ENCODE peak calls at places on chromosomes 13 and 19, in six cellular contexts. One of them, this sample, is unnamed.

GRCh38 chr19:33445752-33446070 is 72.2 kb downstream of the CEBPG start:
- DNase-seq in stomach: no peak
- DNase-seq in transverse colon: no peak
- DNase-seq in ovary: no peak
- DNase-seq in suprapubic skin: peak
- DNase-seq in A549: no peak
- DNase-seq in this sample: no peak

GRCh38 chr13:48038763-48039162 is 1.2 kb downstream of the NUDT15 start:
- DNase-seq in ovary: no peak
- DNase-seq in transverse colon: no peak
- DNase-seq in stomach: no peak
- DNase-seq in A549: no peak
- DNase-seq in suprapubic skin: no peak
- DNase-seq in this sample: no peak

GRCh38 chr13:97018029-97018819 is 23.9 kb upstream of the OXGR1 start:
- DNase-seq in suprapubic skin: no peak
- DNase-seq in A549: no peak
- DNase-seq in ovary: peak
- DNase-seq in transverse colon: peak
- DNase-seq in stomach: no peak
- DNase-seq in this sample: no peak

GRCh38 chr13:101452519-101453485 is at the start of gene ITGBL1:
- DNase-seq in ovary: no peak
- DNase-seq in transverse colon: no peak
- DNase-seq in stomach: no peak
- DNase-seq in A549: no peak
- DNase-seq in suprapubic skin: peak
- DNase-seq in this sample: peak

GRCh38 chr19:50512112-50512998 is 1.4 kb downstream of the ASPDH start:
- DNase-seq in ovary: no peak
- DNase-seq in A549: no peak
- DNase-seq in transverse colon: no peak
- DNase-seq in stomach: no peak
- DNase-seq in suprapubic skin: peak
- DNase-seq in this sample: peak

GRCh38 chr19:29866011-29866410 is 54.2 kb downstream of the CCNE1 start:
- DNase-seq in A549: no peak
- DNase-seq in ovary: no peak
- DNase-seq in stomach: no peak
- DNase-seq in suprapubic skin: no peak
- DNase-seq in transverse colon: no peak
- DNase-seq in this sample: no peak

GRCh38 chr19:51098366-51099069 is 9.7 kb downstream of the CTU1 start:
- DNase-seq in stomach: no peak
- DNase-seq in ovary: peak
- DNase-seq in transverse colon: peak
- DNase-seq in A549: no peak
- DNase-seq in suprapubic skin: no peak
- DNase-seq in this sample: peak

GRCh38 chr19:15248106-15248505 is 15.9 kb upstream of the EPHX3 start:
- DNase-seq in transverse colon: no peak
- DNase-seq in stomach: no peak
- DNase-seq in ovary: no peak
- DNase-seq in A549: no peak
- DNase-seq in suprapubic skin: no peak
- DNase-seq in this sample: no peak

GRCh38 chr19:29299416-29300380 is 86.7 kb upstream of the UQCRFS1 start:
- DNase-seq in suprapubic skin: no peak
- DNase-seq in A549: no peak
- DNase-seq in transverse colon: no peak
- DNase-seq in ovary: no peak
- DNase-seq in stomach: no peak
- DNase-seq in this sample: peak

GRCh38 chr19:6272913-6273600 is 6.7 kb downstream of the MLLT1 start:
- DNase-seq in ovary: no peak
- DNase-seq in transverse colon: no peak
- DNase-seq in suprapubic skin: no peak
- DNase-seq in stomach: no peak
- DNase-seq in A549: no peak
- DNase-seq in this sample: no peak

GRCh38 chr19:54518844-54519243 is 16.2 kb downstream of the LAIR2 start:
- DNase-seq in stomach: no peak
- DNase-seq in suprapubic skin: no peak
- DNase-seq in transverse colon: no peak
- DNase-seq in A549: no peak
- DNase-seq in ovary: no peak
- DNase-seq in this sample: no peak

GRCh38 chr19:50679177-50680125 is 30.2 kb downstream of the C19orf81 start:
- DNase-seq in suprapubic skin: peak
- DNase-seq in ovary: peak
- DNase-seq in transverse colon: peak
- DNase-seq in A549: peak
- DNase-seq in stomach: peak
- DNase-seq in this sample: peak

GRCh38 chr19:56091066-56091490 is 30.0 kb downstream of the ZNF787 start:
- DNase-seq in suprapubic skin: peak
- DNase-seq in ovary: no peak
- DNase-seq in stomach: no peak
- DNase-seq in transverse colon: no peak
- DNase-seq in A549: no peak
- DNase-seq in this sample: no peak

GRCh38 chr13:38618336-38618735 is 68.5 kb upstream of the FREM2 start:
- DNase-seq in stomach: no peak
- DNase-seq in A549: no peak
- DNase-seq in transverse colon: no peak
- DNase-seq in suprapubic skin: no peak
- DNase-seq in ovary: no peak
- DNase-seq in this sample: no peak

GRCh38 chr13:58869566-58869965 is 1238.0 kb downstream of the PCDH17 start:
- DNase-seq in stomach: no peak
- DNase-seq in A549: no peak
- DNase-seq in suprapubic skin: no peak
- DNase-seq in ovary: no peak
- DNase-seq in transverse colon: no peak
- DNase-seq in this sample: no peak

GRCh38 chr13:97174638-97175037 is 47.5 kb upstream of the MBNL2 start:
- DNase-seq in stomach: no peak
- DNase-seq in transverse colon: no peak
- DNase-seq in ovary: no peak
- DNase-seq in A549: no peak
- DNase-seq in suprapubic skin: no peak
- DNase-seq in this sample: no peak

GRCh38 chr13:58324130-58324529 is 692.6 kb downstream of the PCDH17 start:
- DNase-seq in transverse colon: no peak
- DNase-seq in A549: no peak
- DNase-seq in stomach: no peak
- DNase-seq in ovary: no peak
- DNase-seq in suprapubic skin: no peak
- DNase-seq in this sample: no peak

GRCh38 chr19:49758292-49758691 is 4.8 kb downstream of the TSKS start:
- DNase-seq in stomach: no peak
- DNase-seq in transverse colon: no peak
- DNase-seq in A549: peak
- DNase-seq in suprapubic skin: no peak
- DNase-seq in ovary: peak
- DNase-seq in this sample: no peak

GRCh38 chr13:106916329-106916728 is 348.4 kb upstream of the ARGLU1 start:
- DNase-seq in A549: no peak
- DNase-seq in stomach: no peak
- DNase-seq in ovary: no peak
- DNase-seq in transverse colon: no peak
- DNase-seq in suprapubic skin: no peak
- DNase-seq in this sample: no peak

GRCh38 chr19:48368942-48369341 is 4.8 kb downstream of the SYNGR4 start:
- DNase-seq in A549: no peak
- DNase-seq in ovary: no peak
- DNase-seq in transverse colon: peak
- DNase-seq in stomach: no peak
- DNase-seq in suprapubic skin: no peak
- DNase-seq in this sample: no peak

GRCh38 chr13:51134763-51135365 is 23.8 kb upstream of the C13orf42 start:
- DNase-seq in suprapubic skin: no peak
- DNase-seq in stomach: no peak
- DNase-seq in ovary: no peak
- DNase-seq in A549: no peak
- DNase-seq in transverse colon: no peak
- DNase-seq in this sample: no peak

GRCh38 chr13:32039488-32040013 is 8.0 kb downstream of the FRY start:
- DNase-seq in suprapubic skin: no peak
- DNase-seq in stomach: no peak
- DNase-seq in transverse colon: no peak
- DNase-seq in A549: no peak
- DNase-seq in ovary: no peak
- DNase-seq in this sample: no peak

GRCh38 chr19:12205296-12205695 is 42.4 kb downstream of the ZNF136 start:
- DNase-seq in A549: no peak
- DNase-seq in ovary: no peak
- DNase-seq in stomach: no peak
- DNase-seq in suprapubic skin: no peak
- DNase-seq in transverse colon: no peak
- DNase-seq in this sample: no peak

GRCh38 chr13:34826432-34826831 is 115.6 kb upstream of the NBEA start:
- DNase-seq in suprapubic skin: no peak
- DNase-seq in A549: no peak
- DNase-seq in transverse colon: no peak
- DNase-seq in ovary: no peak
- DNase-seq in stomach: no peak
- DNase-seq in this sample: no peak

GRCh38 chr19:1133471-1133929 is 29.7 kb downstream of the GPX4 start:
- DNase-seq in suprapubic skin: no peak
- DNase-seq in transverse colon: peak
- DNase-seq in ovary: no peak
- DNase-seq in A549: peak
- DNase-seq in stomach: peak
- DNase-seq in this sample: peak

GRCh38 chr13:69951412-69951811 is 156.2 kb upstream of the ATXN8OS start:
- DNase-seq in suprapubic skin: no peak
- DNase-seq in stomach: no peak
- DNase-seq in ovary: no peak
- DNase-seq in transverse colon: no peak
- DNase-seq in A549: no peak
- DNase-seq in this sample: no peak

GRCh38 chr13:50393641-50394040 is 378.4 kb downstream of the KCNRG start:
- DNase-seq in suprapubic skin: no peak
- DNase-seq in transverse colon: no peak
- DNase-seq in A549: no peak
- DNase-seq in ovary: no peak
- DNase-seq in stomach: no peak
- DNase-seq in this sample: no peak

GRCh38 chr19:55537741-55538111 is 793 bp upstream of the SBK2 start:
- DNase-seq in transverse colon: no peak
- DNase-seq in ovary: no peak
- DNase-seq in suprapubic skin: no peak
- DNase-seq in stomach: no peak
- DNase-seq in A549: no peak
- DNase-seq in this sample: no peak

GRCh38 chr13:111664696-111665095 is 344.3 kb downstream of the TEX29 start:
- DNase-seq in transverse colon: no peak
- DNase-seq in suprapubic skin: no peak
- DNase-seq in stomach: no peak
- DNase-seq in A549: no peak
- DNase-seq in ovary: peak
- DNase-seq in this sample: no peak

DNA sequence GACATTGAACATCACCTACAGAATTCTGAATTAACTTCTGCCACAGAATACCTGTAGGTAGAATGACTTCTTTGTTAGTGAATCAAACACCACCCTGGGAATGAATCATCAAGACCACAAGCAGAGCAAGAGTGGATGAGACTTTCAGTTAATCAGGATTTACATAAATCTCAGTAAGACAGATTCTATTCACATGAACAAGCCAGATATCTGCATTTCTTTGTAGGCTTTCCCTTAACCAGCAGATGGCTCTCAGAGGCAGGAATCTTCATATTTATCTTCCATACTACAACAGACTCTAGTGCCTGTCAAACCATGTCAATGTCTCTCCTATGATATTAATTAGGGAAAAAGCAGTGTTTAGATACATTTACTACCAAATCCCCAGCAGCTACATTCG is 412.1 kb downstream of the KLF12 start:
- DNase-seq in stomach: no peak
- DNase-seq in suprapubic skin: no peak
- DNase-seq in transverse colon: no peak
- DNase-seq in ovary: no peak
- DNase-seq in A549: no peak
- DNase-seq in this sample: no peak
- TF ChIP-seq EP300 in stomach: no peak
- TF ChIP-seq EP300 in suprapubic skin: no peak
- TF ChIP-seq EP300 in transverse colon: no peak
- TF ChIP-seq EP300 in ovary: no peak
- TF ChIP-seq EP300 in A549: no peak
- TF ChIP-seq EP300 in this sample: no peak

GRCh38 chr19:45972081-45972943 is 1.4 kb downstream of the NOVA2 start:
- DNase-seq in A549: no peak
- DNase-seq in suprapubic skin: no peak
- DNase-seq in transverse colon: no peak
- DNase-seq in stomach: no peak
- DNase-seq in ovary: no peak
- DNase-seq in this sample: no peak
- H3K4me3 ChIP-seq in A549: peak
- H3K4me3 ChIP-seq in suprapubic skin: peak
- H3K4me3 ChIP-seq in transverse colon: no peak
- H3K4me3 ChIP-seq in stomach: peak
- H3K4me3 ChIP-seq in ovary: no peak
- H3K4me3 ChIP-seq in this sample: peak

GRCh38 chr13:113495494-113496251 is 5.2 kb upstream of the DCUN1D2 start:
- DNase-seq in stomach: no peak
- DNase-seq in ovary: no peak
- DNase-seq in suprapubic skin: no peak
- DNase-seq in transverse colon: no peak
- DNase-seq in A549: no peak
- DNase-seq in this sample: peak
- H3K27ac ChIP-seq in stomach: no peak
- H3K27ac ChIP-seq in ovary: peak
- H3K27ac ChIP-seq in suprapubic skin: no peak
- H3K27ac ChIP-seq in transverse colon: no peak
- H3K27ac ChIP-seq in A549: no peak
- H3K27ac ChIP-seq in this sample: no peak

DNA sequence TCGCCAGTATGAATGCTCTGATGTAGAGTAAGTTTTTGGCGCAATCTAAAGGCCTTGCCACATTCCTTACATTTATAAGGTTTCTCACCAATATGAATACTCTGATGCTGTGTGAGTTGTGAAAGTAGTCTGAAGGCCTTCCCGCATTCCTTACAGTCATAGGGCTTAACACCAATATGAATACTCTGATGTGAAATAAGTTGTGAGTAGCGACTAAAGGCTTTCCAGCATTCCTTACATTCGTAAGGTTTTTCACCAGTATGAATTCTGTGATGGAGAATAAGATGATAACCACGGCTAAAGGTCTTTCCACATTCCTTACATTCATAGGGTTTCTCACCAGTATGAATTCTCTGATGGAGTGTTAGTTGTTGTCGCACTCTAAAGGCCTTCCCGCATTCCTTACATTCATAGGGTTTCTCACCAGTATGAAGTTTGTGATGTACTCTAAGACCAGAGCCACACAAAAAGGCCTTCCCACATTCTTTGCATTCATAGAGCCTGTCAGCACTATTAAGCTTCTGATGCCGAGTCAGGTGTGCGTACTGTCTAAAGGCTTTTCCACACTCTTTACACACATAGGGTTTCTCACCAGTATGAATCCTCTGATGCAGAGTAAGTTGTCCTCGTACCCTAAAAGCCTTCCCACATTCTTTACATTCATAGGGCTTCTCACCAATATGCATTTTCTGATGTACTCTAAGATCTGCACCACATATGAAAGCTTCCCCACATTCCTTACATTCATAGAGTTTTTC is 14.1 kb upstream of the ZFP14 start:
- DNase-seq in ovary: no peak
- DNase-seq in A549: no peak
- DNase-seq in transverse colon: no peak
- DNase-seq in suprapubic skin: no peak
- DNase-seq in stomach: no peak
- DNase-seq in this sample: no peak
- TF ChIP-seq EP300 in ovary: no peak
- TF ChIP-seq EP300 in A549: no peak
- TF ChIP-seq EP300 in transverse colon: no peak
- TF ChIP-seq EP300 in suprapubic skin: no peak
- TF ChIP-seq EP300 in stomach: no peak
- TF ChIP-seq EP300 in this sample: no peak

This sample was measured in upper lobe of left lung.